ENCODE peak calls at places on chromosomes 7 and 10, in seven cellular contexts. C is thoracic aorta, P is RWPE1, G is AG04450, M is astrocyte, D is left ventricle myocardium inferior, Z is foreskin fibroblast. L is an unnamed sample.

GRCh38 chr10:66591865-66592264 is 334.0 kb upstream of the LRRTM3 start:
- DNase-seq in C (no peak), P (no peak), G (no peak), M (peak; percentile 11), D (no peak), Z (peak; percentile 52), L (no peak)

GRCh38 chr7:108140674-108141073 is 10.5 kb upstream of the LAMB4 start:
- DNase-seq in C (no peak), P (no peak), G (no peak), M (no peak), D (no peak), Z (peak; percentile 46), L (no peak)

GRCh38 chr10:98077223-98077622 is 46.8 kb upstream of the CRTAC1 start:
- DNase-seq in C (no peak), P (no peak), G (no peak), M (no peak), D (no peak), Z (no peak), L (no peak)

GRCh38 chr7:156617215-156617614 is 23.4 kb upstream of the RNF32 start:
- DNase-seq in C (no peak), P (no peak), G (no peak), M (no peak), D (no peak), Z (no peak), L (no peak)

GRCh38 chr7:101410743-101411476 is 48.2 kb downstream of the COL26A1 start:
- DNase-seq in C (no peak), P (peak; percentile 39), G (no peak), M (no peak), D (peak; percentile 22), Z (peak; percentile 55), L (no peak)

GRCh38 chr7:130144632-130145171 is 60.5 kb downstream of the TMEM209 start:
- DNase-seq in C (no peak), P (peak; percentile 34), G (peak; percentile 26), M (peak; percentile 93), D (no peak), Z (peak; percentile 82), L (peak; percentile 63)

GRCh38 chr7:153934048-153934447 is 118.2 kb upstream of the DPP6 start:
- DNase-seq in C (no peak), P (no peak), G (no peak), M (no peak), D (no peak), Z (no peak), L (no peak)

GRCh38 chr7:11379641-11380040 is 406.0 kb downstream of the PHF14 start:
- DNase-seq in C (no peak), P (no peak), G (no peak), M (no peak), D (no peak), Z (no peak), L (no peak)

GRCh38 chr7:139526578-139527544 is 3.4 kb downstream of the CLEC2L start:
- DNase-seq in C (no peak), P (no peak), G (peak; percentile 78), M (peak; percentile 96), D (no peak), Z (peak; percentile 61), L (no peak)

DNA sequence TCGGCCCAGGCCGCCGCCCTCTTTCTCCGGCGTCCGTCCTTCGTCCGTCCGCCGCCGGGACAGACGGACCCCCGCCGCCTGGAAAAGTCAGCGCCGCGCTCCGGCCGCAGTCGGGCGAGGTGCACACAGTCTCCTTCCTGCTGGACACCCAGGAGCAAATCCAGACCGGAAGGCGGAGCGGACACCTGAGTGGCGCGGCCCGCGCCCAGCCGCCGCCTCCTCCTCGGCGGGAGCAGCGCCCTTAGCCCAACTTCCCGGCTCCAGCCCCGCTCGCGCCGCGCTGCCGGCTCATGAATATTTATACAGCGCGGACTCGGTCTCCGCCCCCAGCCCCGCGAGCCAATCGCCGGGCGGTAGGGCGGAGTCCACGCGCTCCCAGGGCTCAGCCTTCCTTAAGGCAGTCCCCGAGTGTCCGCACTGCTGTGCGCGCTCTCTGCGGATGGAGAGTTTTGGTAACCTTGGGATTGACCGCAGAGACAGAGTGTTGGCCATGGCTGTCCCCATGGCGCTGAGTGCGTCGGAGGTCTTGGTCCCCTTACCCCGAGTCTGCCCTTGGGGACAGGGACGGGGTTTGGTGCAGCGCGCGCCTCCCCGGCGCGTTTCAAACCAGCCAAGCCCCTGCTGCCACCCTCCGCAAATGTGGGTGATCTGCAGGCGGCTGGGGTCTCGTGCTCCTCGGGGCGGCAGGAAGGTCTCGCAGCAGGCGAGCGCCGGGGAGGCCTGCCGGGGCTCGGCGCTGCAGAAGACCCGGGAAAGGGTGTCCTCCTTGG is at the start of gene FZD8:
- DNase-seq in C (peak; percentile 64), P (peak; percentile 94), G (peak; percentile 77), M (peak; percentile 84), D (peak; percentile 92), Z (peak; percentile 96), L (peak; percentile 96)
- TF ChIP-seq CTCF in C (no peak), P (no peak), G (peak; percentile 34), M (no peak), D (peak; percentile 28), Z (no peak), L (peak; percentile 24)

GRCh38 chr7:50621206-50621605 is 56.0 kb upstream of the DDC start:
- DNase-seq in C (no peak), P (no peak), G (no peak), M (no peak), D (no peak), Z (no peak), L (no peak)

GRCh38 chr7:50620418-50620817 is 55.2 kb upstream of the DDC start:
- DNase-seq in C (no peak), P (no peak), G (no peak), M (peak; percentile 20), D (no peak), Z (no peak), L (no peak)

GRCh38 chr7:50621932-50622587 is 56.9 kb upstream of the DDC start:
- DNase-seq in C (no peak), P (no peak), G (no peak), M (no peak), D (no peak), Z (no peak), L (no peak)

GRCh38 chr7:50625360-50625759 is 60.2 kb upstream of the DDC start:
- DNase-seq in C (no peak), P (no peak), G (no peak), M (no peak), D (no peak), Z (no peak), L (no peak)

GRCh38 chr7:50622821-50623220 is 57.6 kb upstream of the DDC start:
- DNase-seq in C (no peak), P (no peak), G (no peak), M (no peak), D (no peak), Z (no peak), L (no peak)
- TF ChIP-seq CTCF in C (no peak), P (no peak), G (no peak), M (no peak), D (no peak), Z (no peak), L (no peak)

GRCh38 chr10:117927871-117928270 is 118.9 kb downstream of the RAB11FIP2 start:
- DNase-seq in C (no peak), P (no peak), G (no peak), M (no peak), D (no peak), Z (no peak), L (no peak)

GRCh38 chr10:117927334-117927733 is 119.4 kb downstream of the RAB11FIP2 start:
- DNase-seq in C (no peak), P (no peak), G (no peak), M (no peak), D (no peak), Z (no peak), L (no peak)

GRCh38 chr10:117926491-117926890 is 120.2 kb downstream of the RAB11FIP2 start:
- DNase-seq in C (no peak), P (no peak), G (no peak), M (no peak), D (no peak), Z (peak; percentile 33), L (no peak)

GRCh38 chr10:117931078-117931477 is 115.7 kb downstream of the RAB11FIP2 start:
- DNase-seq in C (no peak), P (no peak), G (no peak), M (no peak), D (no peak), Z (no peak), L (no peak)

GRCh38 chr10:117929321-117930067 is 117.2 kb downstream of the RAB11FIP2 start:
- DNase-seq in C (no peak), P (no peak), G (no peak), M (no peak), D (no peak), Z (no peak), L (no peak)
- TF ChIP-seq CTCF in C (no peak), P (no peak), G (no peak), M (no peak), D (no peak), Z (no peak), L (no peak)

DNA sequence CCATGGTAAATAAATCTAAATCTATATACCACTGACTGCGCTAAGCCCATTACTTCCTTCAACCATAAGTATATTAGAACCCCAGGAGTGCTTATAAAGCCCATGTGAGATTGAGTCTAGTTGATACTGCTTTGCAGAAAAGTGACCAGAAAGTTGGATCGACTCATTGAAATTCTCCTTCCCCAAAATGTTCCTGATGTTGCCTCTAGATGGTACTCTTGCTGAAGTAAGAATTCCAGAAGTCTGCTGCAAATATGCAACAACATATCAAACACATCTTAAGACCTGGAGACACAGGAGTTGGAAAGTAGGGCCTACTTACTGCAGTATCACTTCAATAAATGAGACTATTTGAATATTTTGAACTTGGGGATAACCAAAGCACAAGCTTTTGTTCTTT is 550.8 kb downstream of the IPMK start:
- DNase-seq in C (no peak), P (peak; percentile 10), G (no peak), M (peak; percentile 4), D (no peak), Z (peak; percentile 54), L (no peak)
- TF ChIP-seq CTCF in C (no peak), P (peak; percentile 41), G (peak; percentile 36), M (peak; percentile 39), D (peak; percentile 45), Z (peak; percentile 49), L (peak; percentile 66)

DNA sequence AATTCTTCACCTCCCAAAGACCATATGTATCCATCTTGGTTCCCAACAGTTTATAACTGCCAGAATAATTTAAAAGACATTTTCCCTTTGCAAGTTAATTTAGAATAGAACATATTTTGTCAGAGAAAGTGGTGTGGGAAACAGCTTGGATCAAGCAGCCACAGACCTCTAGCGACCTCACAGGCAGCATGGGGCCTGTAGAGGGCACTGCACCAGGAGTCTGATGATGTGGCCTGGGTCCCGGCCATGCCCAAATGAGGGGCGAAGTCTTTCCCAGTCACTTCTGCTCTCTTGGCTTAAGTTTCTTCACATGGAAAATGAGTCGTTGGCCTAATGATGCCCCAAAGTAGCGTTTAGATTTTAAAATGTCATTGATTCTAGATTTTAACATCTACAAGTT is 243.2 kb downstream of the SDK1 start:
- DNase-seq in C (no peak), P (no peak), G (no peak), M (no peak), D (no peak), Z (no peak), L (no peak)
- TF ChIP-seq CTCF in C (no peak), P (no peak), G (no peak), M (no peak), D (no peak), Z (no peak), L (no peak)

DNA sequence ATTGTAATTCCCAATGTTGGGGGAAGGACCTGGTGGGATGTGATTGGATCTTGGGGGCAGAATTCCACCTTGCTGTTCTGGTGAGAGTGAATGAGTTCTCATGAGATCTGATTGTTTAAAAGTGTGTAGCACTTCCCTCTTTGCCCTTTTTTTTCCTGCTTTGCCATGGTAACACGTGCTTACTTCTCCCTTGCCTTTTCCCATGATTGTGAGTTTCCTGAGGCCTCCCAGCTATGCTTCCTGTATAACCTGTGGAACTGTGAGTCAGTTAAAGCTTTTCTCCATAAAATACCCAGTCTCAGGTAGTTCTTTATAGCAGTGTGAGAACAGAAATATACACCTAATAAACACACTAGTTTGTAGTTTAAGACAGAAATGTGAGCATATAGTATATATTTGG is 166.8 kb upstream of the MAGI2 start:
- DNase-seq in C (no peak), P (no peak), G (no peak), M (no peak), D (no peak), Z (no peak), L (no peak)
- TF ChIP-seq CTCF in C (no peak), P (no peak), G (no peak), M (no peak), D (no peak), Z (no peak), L (no peak)

L was measured in osteocyte.